ENCODE peak calls at places on chromosomes 1 and 21, in five cellular contexts. R is naive thymus-derived CD4-positive, alpha-beta T cell; B is endodermal cell; G is heart left ventricle; C is sigmoid colon. X is an unnamed sample.
A peak's percentile ranks its signal among the peaks of the same experiment; 100 is the strongest.

GRCh38 chr1:165241952-165242351 is 114.6 kb downstream of the LMX1A start:
- DNase-seq in R (no peak), B (no peak), G (no peak), C (no peak), X (no peak)

GRCh38 chr1:182625716-182626504 is 21.7 kb upstream of the RGS16 start:
- DNase-seq in R (no peak), B (no peak), G (no peak), C (no peak), X (no peak)

GRCh38 chr1:177753655-177754054 is 216.2 kb downstream of the SEC16B start:
- DNase-seq in R (no peak), B (no peak), G (no peak), C (no peak), X (no peak)

GRCh38 chr1:117630423-117630998 is 24.7 kb downstream of the TENT5C start:
- DNase-seq in R (no peak), B (no peak), G (peak; percentile 81), C (no peak), X (no peak)

GRCh38 chr1:87902830-87903614 is 574.3 kb downstream of the LMO4 start:
- DNase-seq in R (no peak), B (no peak), G (no peak), C (peak; percentile 66), X (peak; percentile 23)

GRCh38 chr1:12438349-12438924 is 179.6 kb downstream of the DHRS3 start:
- DNase-seq in R (peak; percentile 71), B (no peak), G (no peak), C (no peak), X (no peak)

GRCh38 chr1:40058097-40058452 is 17.5 kb downstream of the CAP1 start:
- DNase-seq in R (no peak), B (no peak), G (no peak), C (no peak), X (no peak)

GRCh38 chr1:117695796-117696505 is 90.1 kb downstream of the TENT5C start:
- DNase-seq in R (no peak), B (peak; percentile 65), G (no peak), C (peak; percentile 76), X (no peak)

GRCh38 chr1:89704014-89704413 is 71.1 kb downstream of the LRRC8C start:
- DNase-seq in R (no peak), B (no peak), G (no peak), C (no peak), X (no peak)

GRCh38 chr21:34956416-34957316 is 92.4 kb downstream of the RUNX1 start:
- DNase-seq in R (no peak), B (no peak), G (no peak), C (no peak), X (no peak)
- H3K4me3 ChIP-seq in R (no peak overlapping the region), B (no peak overlapping the region), G (no peak overlapping the region), C (no peak overlapping the region), X (no peak overlapping the region)

GRCh38 chr1:30740251-30740951 is 17.0 kb upstream of the MATN1 start:
- DNase-seq in R (no peak), B (no peak), G (no peak), C (no peak), X (no peak)
- H3K4me1 ChIP-seq in R (peaks cover 53% of the 10 kb centered on the region), B (no peaks in the 10 kb centered on the region), G (no peaks in the 10 kb centered on the region), C (no peaks in the 10 kb centered on the region), X (no peaks in the 10 kb centered on the region)

GRCh38 chr1:26797627-26798026 is 9.9 kb downstream of the PIGV start:
- DNase-seq in R (no peak), B (no peak), G (peak; percentile 46), C (no peak), X (no peak)

GRCh38 chr1:26794391-26794790 is 6.6 kb downstream of the PIGV start:
- DNase-seq in R (no peak), B (no peak), G (no peak), C (no peak), X (no peak)

GRCh38 chr1:26799479-26800133 is 11.9 kb downstream of the PIGV start:
- DNase-seq in R (no peak), B (peak; percentile 65), G (peak; percentile 89), C (peak; percentile 94), X (no peak)
- H3K27ac ChIP-seq in R (peak overlapping the region; percentile 49), B (no peak overlapping the region), G (peak overlapping the region; percentile 86), C (peak overlapping the region; percentile 80), X (no peak overlapping the region)

GRCh38 chr1:38477811-38478210 is 381.8 kb downstream of the RRAGC start:
- DNase-seq in R (no peak), B (peak; percentile 29), G (no peak), C (no peak), X (no peak)

GRCh38 chr1:38476111-38476783 is 383.3 kb downstream of the RRAGC start:
- DNase-seq in R (no peak), B (peak; percentile 79), G (no peak), C (no peak), X (peak; percentile 89)

GRCh38 chr1:38474738-38475623 is 384.6 kb downstream of the RRAGC start:
- DNase-seq in R (peak; percentile 47), B (peak; percentile 61), G (no peak), C (no peak), X (peak; percentile 25)

GRCh38 chr1:38476784-38477175 is 382.8 kb downstream of the RRAGC start:
- DNase-seq in R (no peak), B (peak; percentile 52), G (no peak), C (no peak), X (no peak)

DNA sequence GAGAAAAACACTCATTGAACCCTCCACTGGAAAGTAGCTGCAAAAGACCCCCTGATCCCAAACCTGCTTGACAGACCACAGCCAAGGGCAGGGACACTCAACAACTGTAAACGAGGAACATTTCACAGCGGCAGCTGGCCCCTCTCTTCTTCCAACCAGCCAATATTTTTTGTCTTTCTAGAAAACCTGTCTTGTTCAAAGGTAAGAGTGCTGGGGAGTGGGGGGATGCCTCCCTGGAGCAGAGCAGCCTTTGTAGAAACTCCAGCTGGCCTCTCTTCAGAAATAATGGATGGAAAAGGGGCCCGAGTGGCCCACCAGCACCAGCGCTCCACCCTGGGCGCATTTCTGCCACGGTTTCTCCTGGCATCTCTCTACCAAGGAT is 384.0 kb downstream of the RRAGC start:
- DNase-seq in R (no peak), B (peak; percentile 57), G (no peak), C (no peak), X (no peak)
- H3K4me3 ChIP-seq in R (no peak overlapping the region), B (peak overlapping the region; percentile 59), G (no peak overlapping the region), C (no peak overlapping the region), X (peak overlapping the region; percentile 51)

DNA sequence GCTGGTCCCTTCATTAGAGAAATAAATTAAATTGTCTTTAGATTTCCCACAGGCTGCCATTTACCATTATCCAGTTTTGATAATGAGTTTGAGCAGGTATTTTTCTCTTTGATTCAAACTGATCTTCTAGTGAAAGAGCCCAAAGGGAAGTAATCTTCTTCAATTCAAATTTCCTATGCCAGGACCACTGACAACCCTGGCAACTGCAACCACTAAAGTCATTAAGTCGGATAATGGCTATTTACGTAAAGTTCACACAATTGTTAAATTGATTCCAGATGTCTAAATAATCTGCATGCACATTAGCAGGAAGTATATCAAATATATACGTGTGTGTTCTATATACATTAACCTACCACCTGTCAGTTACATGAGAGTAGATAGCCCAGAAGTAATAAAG is 399.3 kb downstream of the PTPRC start:
- DNase-seq in R (no peak), B (no peak), G (no peak), C (no peak), X (no peak)
- H3K4me1 ChIP-seq in R (peaks cover 20% of the 10 kb centered on the region), B (no peaks in the 10 kb centered on the region), G (no peaks in the 10 kb centered on the region), C (no peaks in the 10 kb centered on the region), X (no peaks in the 10 kb centered on the region)